ENCODE peak calls at places on chromosomes 1 and 21, in five cellular contexts. F is C1 segment of cervical spinal cord; U is heart right ventricle; A is NB4; D is CD8-positive, alpha-beta memory T cell. N is an unnamed sample.
A peak's percentile ranks its signal among the peaks of the same experiment; 100 is the strongest.

GRCh38 chr1:208145167-208145566 is 99.0 kb downstream of the PLXNA2 start:
- DNase-seq in F (no peak), D (no peak), A (no peak), U (no peak), N (no peak)

GRCh38 chr21:15140321-15141019 is 75.7 kb upstream of the NRIP1 start:
- DNase-seq in A (no peak), D (no peak), U (peak; percentile 10), F (no peak), N (no peak)

GRCh38 chr1:17564458-17565393 is 25.2 kb downstream of the ARHGEF10L start:
- DNase-seq in F (no peak), D (no peak), A (no peak), U (no peak), N (no peak)

GRCh38 chr1:210816136-210816535 is 317.8 kb downstream of the KCNH1 start:
- DNase-seq in U (peak; percentile 3), F (no peak), A (no peak), D (no peak), N (no peak)

GRCh38 chr1:8822383-8823294 is 5.2 kb upstream of the RERE start:
- DNase-seq in D (no peak), F (no peak), U (peak; percentile 51), A (peak; percentile 68), N (no peak)

GRCh38 chr21:36756527-36756926 is 57.6 kb downstream of the SIM2 start:
- DNase-seq in D (no peak), F (no peak), A (no peak), U (no peak), N (no peak)

GRCh38 chr1:77347646-77348045 is 65.8 kb downstream of the AK5 start:
- DNase-seq in D (no peak), F (no peak), U (no peak), A (peak; percentile 22), N (no peak)

GRCh38 chr1:172531412-172531811 is 1.5 kb upstream of the SUCO start:
- DNase-seq in U (no peak), A (no peak), D (no peak), F (no peak), N (no peak)

N was measured in frontal cortex.